ENCODE peak calls at places on chromosome 14, in five cellular contexts. Q, O, T, F and V are unnamed samples.

GRCh38 chr14:93108105-93108504 is 7.6 kb downstream of the ITPK1 start:
- DNase-seq in Q (no peak), T (no peak), F (no peak), O (no peak), V (no peak)

GRCh38 chr14:25121342-25122129 is 71.6 kb upstream of the STXBP6 start:
- DNase-seq in Q (peak), O (no peak), F (no peak), T (no peak), V (no peak)

GRCh38 chr14:61752626-61753025 is 9.6 kb upstream of the SNAPC1 start:
- DNase-seq in T (no peak), Q (peak), F (no peak), O (no peak), V (no peak)

GRCh38 chr14:73242274-73242960 is 5.1 kb downstream of the PAPLN start:
- DNase-seq in Q (no peak), O (no peak), F (no peak), T (no peak), V (no peak)

GRCh38 chr14:95460647-95461478 is 55.6 kb downstream of the SYNE3 start:
- DNase-seq in T (no peak), F (no peak), O (no peak), Q (peak), V (peak)

GRCh38 chr14:21498540-21499526 is 12.3 kb downstream of the METTL3 start:
- DNase-seq in Q (peak), O (no peak), T (no peak), F (no peak), V (no peak)

GRCh38 chr14:105919458-105920150 is 393.2 kb downstream of the TMEM121 start:
- DNase-seq in F (no peak), Q (no peak), O (peak), T (no peak), V (no peak)

GRCh38 chr14:80491131-80491530 is 279.8 kb upstream of the DIO2 start:
- DNase-seq in Q (peak), O (no peak), T (peak), F (no peak), V (peak)

GRCh38 chr14:100282766-100283419 is 23.4 kb downstream of the SLC25A29 start:
- DNase-seq in T (no peak), Q (no peak), F (no peak), O (peak), V (no peak)

DNA sequence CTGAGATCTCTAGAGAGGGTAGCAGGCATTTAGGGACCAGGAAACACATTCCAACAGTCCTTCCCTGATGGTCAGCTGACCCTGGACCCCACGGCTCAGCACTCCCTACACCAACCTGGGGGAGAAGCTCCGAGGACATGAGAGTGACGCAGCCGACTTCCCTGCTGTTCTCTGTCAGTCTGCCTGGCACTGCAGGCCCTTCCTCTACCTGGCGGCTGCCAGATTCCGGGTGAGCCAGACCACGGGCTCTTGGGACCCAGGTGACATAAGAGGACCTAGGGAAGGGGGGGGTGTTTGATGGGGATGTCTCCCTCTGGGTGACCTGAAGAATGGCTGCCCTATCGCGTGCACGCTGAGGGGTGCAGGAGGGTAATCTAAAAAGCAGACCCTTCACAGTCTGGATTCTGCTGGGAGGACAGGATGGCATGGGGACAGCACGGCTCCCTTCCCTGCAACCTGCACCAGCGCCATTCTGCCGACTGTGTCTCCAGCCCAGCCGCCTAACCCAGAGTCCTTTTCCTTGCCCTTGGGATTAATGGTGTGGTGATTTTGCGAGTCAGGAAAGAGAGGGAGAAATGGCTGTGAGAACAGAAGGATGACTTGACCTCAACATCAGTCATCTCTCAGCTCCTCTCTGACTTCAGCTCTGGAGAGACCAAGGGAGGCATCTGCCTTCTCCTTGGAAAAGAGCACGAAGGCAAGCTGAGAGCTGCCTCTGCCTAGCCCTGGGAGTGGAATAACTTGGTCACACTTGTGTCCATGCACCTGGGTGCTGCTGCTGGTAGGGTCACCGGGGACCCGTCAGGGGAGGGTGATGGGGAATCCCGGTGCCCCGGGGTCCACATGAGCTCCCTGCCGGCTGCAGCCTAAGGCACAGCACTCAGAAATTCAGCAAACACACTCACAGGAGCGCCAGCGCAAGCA is 158.6 kb downstream of the CALM1 start:
- DNase-seq in F (no peak), O (no peak), Q (no peak), T (no peak), V (no peak)
- H3K27ac ChIP-seq in F (no peak), O (no peak), Q (no peak), T (no peak), V (peak)

DNA sequence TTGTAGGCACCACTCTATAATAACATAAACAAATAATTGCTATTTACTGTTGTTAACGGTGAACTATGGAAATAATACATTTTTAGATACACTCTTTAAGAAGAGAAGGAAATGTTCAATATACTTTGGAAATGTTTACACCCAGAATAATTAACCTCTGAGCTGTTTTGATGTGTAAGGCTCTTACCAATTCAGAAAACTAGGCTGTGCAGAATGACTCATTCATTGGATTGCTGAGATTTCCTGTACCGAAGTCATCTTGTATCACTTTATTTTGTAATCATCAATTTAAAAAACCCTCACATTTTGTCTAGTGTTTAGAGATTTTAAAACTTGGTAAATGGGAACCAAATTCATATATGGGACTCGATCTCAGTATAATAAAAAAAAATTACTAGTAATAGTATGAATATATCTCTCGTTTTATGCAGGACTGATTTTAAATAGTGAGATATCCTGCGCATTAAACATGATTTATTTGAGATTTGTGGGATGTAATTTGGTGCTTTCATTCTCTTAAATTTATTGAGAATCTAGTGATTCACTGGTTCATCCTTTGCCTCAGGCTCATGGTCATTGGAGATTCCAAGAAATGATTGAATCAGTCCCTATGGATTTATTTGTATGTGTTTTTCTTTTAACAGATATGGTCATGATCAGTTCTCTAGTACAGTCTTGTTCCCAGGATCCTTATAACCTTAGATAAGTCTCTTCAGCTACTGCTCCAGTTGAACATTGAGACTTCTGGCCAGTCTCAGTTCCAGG is 3.9 kb downstream of the SAMD4A start:
- DNase-seq in T (no peak), Q (no peak), F (no peak), O (no peak), V (no peak)
- H3K27ac ChIP-seq in T (no peak), Q (no peak), F (no peak), O (no peak), V (no peak)

DNA sequence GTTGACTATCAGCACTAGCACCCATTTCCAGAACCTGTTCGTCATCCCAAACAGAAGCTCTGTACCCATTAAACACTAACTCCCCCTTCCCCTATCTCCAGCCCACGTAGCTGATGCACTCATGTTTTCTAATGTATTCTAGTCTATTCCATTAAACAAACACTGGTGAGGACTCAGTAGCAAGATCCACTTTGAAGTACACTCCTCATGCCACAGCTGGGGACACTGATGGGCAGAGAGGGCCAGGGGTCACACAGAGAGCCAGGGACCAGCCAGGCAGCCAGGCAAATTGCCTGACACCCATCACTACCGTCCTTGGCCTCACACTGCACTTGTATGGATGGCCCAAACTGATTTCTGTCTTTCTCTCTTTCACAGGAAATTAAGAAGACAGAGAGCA is 269.9 kb upstream of the DIO3 start:
- DNase-seq in T (no peak), F (no peak), Q (no peak), O (no peak), V (no peak)
- H3K27ac ChIP-seq in T (no peak), F (no peak), Q (no peak), O (no peak), V (no peak)

GRCh38 chr14:33510991-33511390 is 439.9 kb downstream of the EGLN3 start:
- DNase-seq in Q (no peak), O (no peak), T (no peak), F (no peak), V (no peak)

GRCh38 chr14:33509454-33509853 is 441.4 kb downstream of the EGLN3 start:
- DNase-seq in F (no peak), O (no peak), T (no peak), Q (no peak), V (no peak)

GRCh38 chr14:33508663-33509062 is 442.2 kb downstream of the EGLN3 start:
- DNase-seq in F (no peak), Q (no peak), T (no peak), O (no peak), V (no peak)

GRCh38 chr14:33512201-33512600 is 438.7 kb downstream of the EGLN3 start:
- DNase-seq in O (no peak), F (no peak), Q (no peak), T (no peak), V (no peak)

DNA sequence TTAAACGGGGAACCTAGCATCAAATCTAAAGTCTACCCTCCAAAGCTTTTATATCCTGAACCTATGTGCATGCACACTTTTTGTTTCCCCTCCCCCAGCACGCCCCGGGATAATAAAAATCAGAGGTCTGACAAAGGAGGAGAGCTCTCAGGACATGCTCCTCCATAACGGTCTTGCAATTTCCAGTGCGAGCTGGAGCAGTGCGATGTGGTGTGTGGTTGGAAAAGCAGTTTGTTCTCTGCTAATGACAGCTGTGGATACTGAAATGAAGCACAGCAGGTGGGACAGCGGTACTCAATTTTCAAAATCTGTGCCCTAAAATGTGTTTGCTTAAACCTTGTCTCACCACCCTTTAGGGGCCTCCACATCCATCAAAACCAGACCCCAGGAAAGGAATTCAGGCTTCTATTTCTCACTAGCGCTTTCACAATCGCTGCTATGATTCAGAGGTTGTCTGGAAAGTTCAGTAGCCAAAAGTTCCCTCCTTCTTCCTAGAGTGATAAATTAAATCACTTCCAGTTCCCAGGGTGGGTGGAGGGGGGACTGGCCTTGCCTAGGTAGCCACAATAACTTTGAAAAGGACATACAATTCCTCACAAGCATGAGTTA is 440.8 kb downstream of the EGLN3 start:
- DNase-seq in O (no peak), F (no peak), Q (no peak), T (no peak), V (no peak)
- H3K27ac ChIP-seq in O (no peak), F (no peak), Q (no peak), T (no peak), V (no peak)

GRCh38 chr14:87160964-87161363 is 832.0 kb downstream of the GALC start:
- DNase-seq in F (no peak), Q (peak), O (no peak), T (no peak), V (no peak)
- H3K27ac ChIP-seq in F (no peak), Q (no peak), O (no peak), T (no peak), V (no peak)

DNA sequence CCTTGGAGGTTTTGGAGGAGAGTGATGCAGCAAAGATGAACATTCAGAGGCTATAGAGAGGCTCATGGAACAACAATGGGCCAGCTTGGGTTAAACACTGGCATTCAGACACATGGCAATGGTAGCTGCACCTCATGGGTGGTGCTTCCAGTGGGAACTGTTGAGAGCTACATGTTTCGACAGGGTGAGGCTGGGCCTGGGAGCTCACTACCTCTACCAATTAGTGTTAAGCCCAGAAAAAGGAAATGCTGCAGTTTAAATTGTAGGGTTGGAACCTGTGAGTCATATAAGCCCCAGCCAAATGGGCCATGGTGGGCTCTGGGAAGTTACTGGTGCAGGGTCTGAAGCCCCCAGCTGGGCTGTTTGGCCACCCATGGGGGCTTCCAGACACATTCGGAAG is 279.7 kb downstream of the ZFP36L1 start:
- DNase-seq in T (no peak), Q (no peak), F (peak), O (no peak), V (no peak)
- H3K27ac ChIP-seq in T (no peak), Q (no peak), F (peak), O (peak), V (no peak)